ENCODE peak calls at places on chromosomes 4 and X, in seven cellular contexts. T is CD4-positive, alpha-beta T cell; D is dorsolateral prefrontal cortex; R is Peyer's patch; W is left lung; Y is heart right ventricle; E is H9. H is an unnamed sample. For H3K27me3, the result is how much of the 10 kb centered on the place peaks cover.

GRCh38 chr4:176436500-176436973 is 116.8 kb downstream of the SPCS3 start:
- DNase-seq in W (no peak), Y (no peak), D (no peak), T (no peak), R (no peak), E (no peak), H (no peak)

GRCh38 chr4:41375561-41375960 is 118.8 kb downstream of the UCHL1 start:
- DNase-seq in Y (peak), D (no peak), R (no peak), W (no peak), T (no peak), E (no peak), H (no peak)

GRCh38 chr4:78936989-78937388 is 2.2 kb downstream of the PAQR3 start:
- DNase-seq in T (no peak), D (no peak), W (no peak), R (no peak), Y (no peak), E (no peak), H (no peak)

GRCh38 chrX:153875391-153876111 is 10.4 kb downstream of the L1CAM start:
- DNase-seq in E (peak), Y (peak), R (peak), T (peak), D (peak), W (peak), H (peak)

GRCh38 chr4:52743444-52744019 is 7.7 kb downstream of the ERVMER34-1 start:
- DNase-seq in T (no peak), Y (no peak), E (no peak), D (no peak), R (no peak), W (no peak), H (no peak)

GRCh38 chrX:44914532-44915198 is 41.7 kb downstream of the KDM6A start:
- DNase-seq in E (no peak), W (no peak), R (no peak), T (no peak), Y (no peak), D (no peak), H (no peak)

GRCh38 chrX:49071877-49072711 is 1.7 kb downstream of the PRAF2 start:
- DNase-seq in T (no peak), R (peak), E (peak), D (peak), W (peak), Y (peak), H (peak)

GRCh38 chr4:154506253-154506652 is 14.7 kb upstream of the DCHS2 start:
- DNase-seq in R (no peak), T (no peak), Y (no peak), E (no peak), D (no peak), W (no peak), H (no peak)

GRCh38 chr4:122959441-122959840 is 37.0 kb upstream of the NUDT6 start:
- DNase-seq in T (no peak), W (no peak), Y (no peak), R (no peak), D (no peak), E (no peak), H (no peak)

GRCh38 chr4:37970702-37971101 is 10.5 kb downstream of the PTTG2 start:
- DNase-seq in Y (peak), R (peak), D (no peak), T (peak), W (peak), E (peak), H (peak)

GRCh38 chrX:11423362-11423818 is 130.2 kb downstream of the AMELX start:
- DNase-seq in W (no peak), Y (no peak), E (no peak), D (no peak), R (no peak), T (no peak), H (no peak)

GRCh38 chrX:118356154-118356701 is 10.3 kb downstream of the WDR44 start:
- DNase-seq in D (no peak), E (no peak), T (no peak), W (no peak), R (no peak), Y (no peak), H (no peak)

GRCh38 chr4:156766846-156767245 is 204.8 kb downstream of the PDGFC start:
- DNase-seq in T (no peak), W (no peak), Y (no peak), D (no peak), E (no peak), R (no peak), H (no peak)

GRCh38 chr4:1502976-1503375 is 96.7 kb upstream of the NKX1-1 start:
- DNase-seq in Y (no peak), T (no peak), D (no peak), R (no peak), W (peak), E (peak), H (no peak)

GRCh38 chrX:134236690-134237362 is at the start of gene CCDC160:
- DNase-seq in T (no peak), E (peak), Y (peak), R (peak), D (peak), W (peak), H (peak)

GRCh38 chr4:41176357-41176756 is 38.0 kb downstream of the APBB2 start:
- DNase-seq in R (no peak), W (no peak), E (no peak), T (no peak), Y (no peak), D (no peak), H (no peak)

GRCh38 chr4:83065268-83065667 is 30.3 kb downstream of the COPS4 start:
- DNase-seq in Y (no peak), W (no peak), R (no peak), E (no peak), T (no peak), D (no peak), H (no peak)

GRCh38 chr4:138981930-138982390 is 33.6 kb upstream of the NOCT start:
- DNase-seq in R (no peak), T (no peak), E (peak), D (no peak), Y (no peak), W (no peak), H (peak)

GRCh38 chr4:109359040-109359646 is 56.7 kb upstream of the COL25A1 start:
- DNase-seq in R (no peak), W (no peak), Y (no peak), E (no peak), D (no peak), T (no peak), H (no peak)

GRCh38 chr4:53987761-53988171 is 76.6 kb downstream of the CHIC2 start:
- DNase-seq in D (no peak), T (no peak), W (no peak), Y (no peak), R (no peak), E (no peak), H (no peak)

GRCh38 chr4:53067125-53067802 is 205.1 kb downstream of the RASL11B start:
- DNase-seq in E (no peak), Y (no peak), W (no peak), R (no peak), D (no peak), T (no peak), H (no peak)

GRCh38 chr4:6329478-6330383 is 60.1 kb downstream of the WFS1 start:
- DNase-seq in R (no peak), W (no peak), T (no peak), E (no peak), Y (no peak), D (no peak), H (no peak)

GRCh38 chr4:17030543-17030942 is 132.1 kb upstream of the LDB2 start:
- DNase-seq in Y (no peak), T (no peak), W (no peak), E (no peak), D (no peak), R (no peak), H (no peak)

GRCh38 chrX:129741880-129742758 is 3.3 kb downstream of the XPNPEP2 start:
- DNase-seq in E (peak), R (no peak), Y (no peak), D (no peak), W (no peak), T (no peak), H (no peak)

GRCh38 chr4:177699365-177700213 is 257.4 kb upstream of the AGA start:
- DNase-seq in T (no peak), Y (no peak), R (no peak), W (no peak), D (no peak), E (no peak), H (no peak)

GRCh38 chrX:46912673-46913491 is 661 bp downstream of the JADE3 start:
- DNase-seq in E (peak), W (peak), R (peak), Y (peak), T (peak), D (no peak), H (peak)

GRCh38 chr4:89682808-89683207 is 154.2 kb downstream of the SNCA start:
- DNase-seq in R (no peak), T (no peak), Y (no peak), E (no peak), W (no peak), D (no peak), H (no peak)

GRCh38 chr4:103496800-103497199 is 223.0 kb downstream of the TACR3 start:
- DNase-seq in Y (no peak), R (no peak), W (no peak), T (no peak), E (no peak), D (no peak), H (no peak)

GRCh38 chrX:14616876-14617275 is 87.5 kb downstream of the GLRA2 start:
- DNase-seq in W (no peak), E (no peak), R (no peak), Y (no peak), T (no peak), D (no peak), H (no peak)

GRCh38 chr4:185712350-185713024 is 99.5 kb downstream of the SORBS2 start:
- DNase-seq in R (no peak), D (no peak), T (no peak), W (no peak), Y (no peak), E (no peak), H (no peak)

GRCh38 chr4:25788839-25789238 is 73.9 kb downstream of the SEL1L3 start:
- DNase-seq in W (no peak), E (no peak), T (no peak), R (no peak), Y (no peak), D (no peak), H (no peak)

GRCh38 chrX:40132751-40133150 is 35.0 kb upstream of the BCOR start:
- DNase-seq in T (no peak), E (no peak), Y (peak), R (peak), W (peak), D (no peak), H (peak)

GRCh38 chr4:182806259-182807252 is 110.6 kb downstream of the DCTD start:
- DNase-seq in W (peak), D (peak), Y (peak), E (peak), R (peak), T (peak), H (peak)

GRCh38 chr4:46386570-46386969 is 3.4 kb downstream of the GABRA2 start:
- DNase-seq in Y (no peak), R (no peak), W (no peak), E (peak), T (no peak), D (peak), H (no peak)

GRCh38 chr4:116603096-116603495 is 482.3 kb downstream of the TRAM1L1 start:
- DNase-seq in Y (no peak), E (no peak), D (no peak), T (no peak), W (no peak), R (no peak), H (no peak)

GRCh38 chr4:184274288-184274951 is 56.7 kb upstream of the ENPP6 start:
- DNase-seq in E (peak), T (no peak), W (no peak), Y (no peak), D (no peak), R (no peak), H (peak)

GRCh38 chr4:146981651-146982050 is 36.0 kb upstream of the TTC29 start:
- DNase-seq in T (no peak), W (no peak), D (no peak), Y (no peak), E (no peak), R (no peak), H (peak)

DNA sequence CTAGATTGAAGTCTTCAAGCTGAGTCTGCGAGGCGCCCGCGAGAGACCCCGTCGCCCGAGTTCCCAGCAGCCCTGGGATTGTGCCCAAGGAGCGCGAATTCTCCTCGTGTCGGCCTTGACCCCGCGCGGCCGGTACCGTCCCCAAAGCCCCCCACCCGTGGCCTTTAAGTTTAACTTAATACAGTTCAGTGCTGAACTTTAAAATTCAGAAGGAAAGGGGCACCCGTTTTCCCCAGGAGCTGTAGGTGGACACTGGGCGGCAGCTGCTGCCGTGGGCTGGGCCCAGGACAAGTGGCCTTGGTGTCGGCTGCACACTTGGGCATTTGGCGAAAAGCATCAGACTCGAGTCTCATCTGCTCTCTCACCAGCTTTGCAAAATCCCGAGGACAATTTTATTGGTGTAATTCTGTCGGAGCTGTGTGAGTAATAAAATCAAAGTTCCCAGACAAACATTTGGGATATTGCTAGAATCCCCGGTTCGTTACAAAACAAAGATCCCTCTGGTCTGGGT is 634 bp downstream of the CWH43 start:
- DNase-seq in W (no peak), D (no peak), R (no peak), T (no peak), Y (no peak), E (no peak), H (no peak)
- H3K27me3 ChIP-seq in W (under half), D (under half), R (under half), T (under half), Y (half or more), E (under half), H (under half)

GRCh38 chr4:105631818-105632400 is 76.6 kb downstream of the INTS12 start:
- DNase-seq in Y (no peak), R (no peak), E (no peak), T (no peak), D (no peak), W (no peak), H (no peak)
- TF ChIP-seq CTCF in Y (no peak), R (no peak), E (no peak), T (peak), D (peak), W (no peak), H (no peak)

DNA sequence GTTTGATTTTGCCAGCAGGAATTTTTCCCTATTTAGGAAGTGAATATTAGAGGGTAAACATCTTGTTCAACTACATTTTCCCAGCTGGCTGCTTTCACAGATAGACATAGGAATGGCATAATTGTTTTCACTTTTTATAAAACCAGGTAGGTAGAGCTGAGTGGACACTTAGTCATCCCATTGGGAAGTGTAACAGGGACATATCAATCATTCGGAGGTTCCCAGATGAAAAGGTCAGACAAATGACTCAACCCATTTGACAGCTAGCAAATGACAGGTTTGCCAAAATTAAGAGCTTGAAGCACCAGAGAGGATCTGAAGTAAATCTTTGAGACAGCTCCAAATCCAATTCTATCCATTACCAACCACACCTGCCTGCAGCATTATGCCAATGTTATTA is 205.3 kb downstream of the SLC39A8 start:
- DNase-seq in R (no peak), W (no peak), Y (no peak), T (no peak), D (no peak), E (no peak), H (no peak)
- H3K27ac ChIP-seq in R (no peak), W (no peak), Y (peak), T (no peak), D (no peak), E (no peak), H (no peak)

DNA sequence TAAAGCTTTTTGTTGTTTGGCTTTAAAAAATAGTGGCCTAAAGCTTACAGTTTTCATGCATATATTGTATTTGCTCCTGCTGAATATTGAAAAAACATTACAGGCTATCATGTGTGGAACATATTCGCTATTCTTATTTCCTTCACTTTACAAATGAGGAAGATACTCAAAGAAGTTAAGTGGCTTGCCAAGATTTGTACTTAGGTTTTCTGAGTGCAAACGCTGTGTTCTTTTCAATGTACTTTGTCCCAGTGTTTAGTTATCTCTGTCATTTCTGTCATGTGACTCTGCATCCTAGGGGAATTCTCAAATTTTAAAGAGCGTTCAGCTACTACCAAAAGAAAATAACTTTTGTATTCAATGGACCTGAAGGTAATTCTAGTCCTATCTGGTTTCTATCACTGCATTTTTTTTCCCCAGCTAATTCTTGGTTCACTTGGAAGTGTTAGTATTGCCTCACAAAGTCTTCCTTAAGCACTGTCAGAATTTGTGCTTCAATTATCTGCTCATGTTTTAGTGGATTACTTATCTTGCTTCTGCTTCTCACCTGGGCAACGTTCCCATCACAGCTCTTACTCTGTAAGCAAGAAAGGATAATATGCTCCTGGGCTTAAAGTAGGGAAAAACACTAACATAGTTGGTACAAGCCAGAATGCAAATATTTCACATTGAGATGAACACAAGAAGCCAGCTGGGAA is 7.0 kb upstream of the PTPN13 start:
- DNase-seq in R (no peak), W (no peak), Y (no peak), E (no peak), T (no peak), D (no peak), H (no peak)
- H3K27me3 ChIP-seq in R (under half), W (under half), Y (under half), E (under half), T (under half), D (under half), H (under half)

GRCh38 chrX:149282909-149283308 is 222.2 kb downstream of the IDS start:
- DNase-seq in D (no peak), E (no peak), R (no peak), Y (no peak), T (no peak), W (no peak), H (no peak)

GRCh38 chrX:149284616-149285015 is 220.5 kb downstream of the IDS start:
- DNase-seq in W (no peak), R (no peak), E (no peak), T (no peak), Y (no peak), D (no peak), H (no peak)

GRCh38 chrX:149283853-149284252 is 221.3 kb downstream of the IDS start:
- DNase-seq in E (no peak), W (no peak), R (no peak), T (no peak), D (no peak), Y (no peak), H (no peak)

GRCh38 chrX:149286940-149287349 is 218.2 kb downstream of the IDS start:
- DNase-seq in Y (no peak), W (no peak), R (no peak), E (peak), T (peak), D (peak), H (peak)
- TF ChIP-seq CTCF in Y (peak), W (peak), R (peak), E (peak), T (peak), D (peak), H (peak)

GRCh38 chrX:73849054-73849453 is 286.1 kb downstream of the CHIC1 start:
- DNase-seq in R (no peak), E (no peak), W (no peak), D (no peak), Y (no peak), T (no peak), H (no peak)

GRCh38 chrX:73847991-73848390 is 285.0 kb downstream of the CHIC1 start:
- DNase-seq in R (no peak), W (no peak), T (no peak), E (no peak), D (no peak), Y (no peak), H (no peak)

GRCh38 chrX:73852022-73852421 is 289.0 kb downstream of the CHIC1 start:
- DNase-seq in Y (no peak), R (no peak), D (no peak), E (no peak), W (no peak), T (no peak), H (no peak)

GRCh38 chrX:73851014-73852009 is 288.3 kb downstream of the CHIC1 start:
- DNase-seq in D (peak), W (peak), Y (no peak), T (no peak), R (no peak), E (no peak), H (peak)

DNA sequence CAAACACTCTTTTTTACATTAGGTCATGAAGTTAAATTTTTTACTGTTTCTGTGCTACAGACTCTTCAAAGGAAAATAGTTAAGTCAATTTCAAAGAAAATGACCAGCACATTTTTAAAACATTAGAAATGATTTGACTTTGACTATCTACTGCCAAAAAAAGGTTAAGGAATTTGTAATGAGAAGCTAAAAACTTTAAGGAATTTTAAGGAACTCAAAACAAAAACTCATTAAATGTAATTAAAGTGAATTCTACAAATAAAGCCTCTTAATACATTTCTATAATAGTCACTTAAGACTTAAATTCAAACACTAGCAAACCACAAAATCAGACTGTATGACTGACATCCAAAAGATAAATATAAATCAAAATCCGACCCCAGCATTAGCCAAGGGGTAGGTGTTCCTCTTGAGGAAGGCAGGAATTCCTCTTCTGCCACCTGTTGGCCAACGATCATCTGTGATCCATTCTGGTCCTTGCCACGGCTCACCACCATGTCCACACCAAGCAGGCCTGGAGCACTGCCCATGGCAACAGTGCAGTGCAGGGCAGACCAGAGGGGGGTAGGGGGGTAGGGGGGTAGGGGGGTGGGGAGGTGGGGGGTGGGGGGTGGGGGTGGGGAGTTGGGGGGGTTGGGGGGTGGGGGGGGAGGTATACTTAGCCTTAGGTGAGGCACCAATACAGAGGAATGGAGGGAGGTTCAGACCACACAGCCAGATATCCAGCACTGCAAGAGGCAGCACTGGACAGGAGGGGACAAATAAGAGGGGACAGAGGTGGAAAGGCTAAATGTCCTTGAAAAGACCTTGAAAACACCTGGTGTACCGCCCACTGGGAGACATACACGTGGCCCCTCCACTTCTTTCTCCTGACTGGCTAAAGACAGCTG is 287.4 kb downstream of the CHIC1 start:
- DNase-seq in T (no peak), Y (no peak), R (no peak), W (peak), D (no peak), E (no peak), H (peak)
- H3K27ac ChIP-seq in T (no peak), Y (no peak), R (peak), W (no peak), D (no peak), E (no peak), H (no peak)

H was measured in testis.